ENCODE peak calls at places on chromosomes 3 and 15, in eight cellular contexts. One of them, this sample, is unnamed. For H3K9me2, the result is how much of the 10 kb centered on the place peaks cover.

GRCh38 chr3:72031581-72031980 is 246.6 kb upstream of the PROK2 start:
- DNase-seq in hepatocyte: no peak
- DNase-seq in HCT116: no peak
- DNase-seq in PC-3: peak
- DNase-seq in OCI-LY7: no peak
- DNase-seq in PC-9: no peak
- DNase-seq in MM.1S: no peak
- DNase-seq in SK-N-SH: no peak
- DNase-seq in this sample: no peak

GRCh38 chr15:90667063-90667754 is 49.9 kb upstream of the BLM start:
- DNase-seq in hepatocyte: no peak
- DNase-seq in HCT116: no peak
- DNase-seq in PC-3: peak
- DNase-seq in OCI-LY7: no peak
- DNase-seq in PC-9: peak
- DNase-seq in MM.1S: no peak
- DNase-seq in SK-N-SH: no peak
- DNase-seq in this sample: no peak

GRCh38 chr3:10194328-10195071 is 29.8 kb downstream of the IRAK2 start:
- DNase-seq in hepatocyte: no peak
- DNase-seq in HCT116: no peak
- DNase-seq in PC-3: no peak
- DNase-seq in OCI-LY7: no peak
- DNase-seq in PC-9: no peak
- DNase-seq in MM.1S: no peak
- DNase-seq in SK-N-SH: no peak
- DNase-seq in this sample: no peak

GRCh38 chr3:16329792-16330061 is 64.7 kb downstream of the OXNAD1 start:
- DNase-seq in hepatocyte: no peak
- DNase-seq in HCT116: no peak
- DNase-seq in PC-3: no peak
- DNase-seq in OCI-LY7: no peak
- DNase-seq in PC-9: no peak
- DNase-seq in MM.1S: no peak
- DNase-seq in SK-N-SH: peak
- DNase-seq in this sample: peak

GRCh38 chr3:100710355-100711198 is 1.3 kb downstream of the TFG start:
- DNase-seq in hepatocyte: peak
- DNase-seq in HCT116: peak
- DNase-seq in PC-3: peak
- DNase-seq in OCI-LY7: peak
- DNase-seq in PC-9: peak
- DNase-seq in MM.1S: peak
- DNase-seq in SK-N-SH: peak
- DNase-seq in this sample: peak

GRCh38 chr3:31861839-31862238 is 119.2 kb downstream of the OSBPL10 start:
- DNase-seq in hepatocyte: no peak
- DNase-seq in HCT116: no peak
- DNase-seq in PC-3: no peak
- DNase-seq in OCI-LY7: no peak
- DNase-seq in PC-9: no peak
- DNase-seq in MM.1S: no peak
- DNase-seq in SK-N-SH: no peak
- DNase-seq in this sample: no peak

GRCh38 chr3:124498891-124499290 is 231.4 kb upstream of the UMPS start:
- DNase-seq in hepatocyte: no peak
- DNase-seq in HCT116: no peak
- DNase-seq in PC-3: no peak
- DNase-seq in OCI-LY7: no peak
- DNase-seq in PC-9: no peak
- DNase-seq in MM.1S: no peak
- DNase-seq in SK-N-SH: no peak
- DNase-seq in this sample: no peak

GRCh38 chr3:66989860-66990696 is 8.0 kb upstream of the KBTBD8 start:
- DNase-seq in hepatocyte: no peak
- DNase-seq in HCT116: peak
- DNase-seq in PC-3: peak
- DNase-seq in OCI-LY7: peak
- DNase-seq in PC-9: no peak
- DNase-seq in MM.1S: peak
- DNase-seq in SK-N-SH: no peak
- DNase-seq in this sample: peak

GRCh38 chr15:48796930-48797329 is 13.9 kb downstream of the CEP152 start:
- DNase-seq in hepatocyte: no peak
- DNase-seq in HCT116: no peak
- DNase-seq in PC-3: peak
- DNase-seq in OCI-LY7: no peak
- DNase-seq in PC-9: no peak
- DNase-seq in MM.1S: no peak
- DNase-seq in SK-N-SH: no peak
- DNase-seq in this sample: no peak

GRCh38 chr3:31461441-31461840 is 71.3 kb upstream of the STT3B start:
- DNase-seq in hepatocyte: no peak
- DNase-seq in HCT116: no peak
- DNase-seq in PC-3: no peak
- DNase-seq in OCI-LY7: no peak
- DNase-seq in PC-9: no peak
- DNase-seq in MM.1S: no peak
- DNase-seq in SK-N-SH: no peak
- DNase-seq in this sample: no peak

GRCh38 chr3:184620799-184621119 is 59.2 kb downstream of the EPHB3 start:
- DNase-seq in hepatocyte: no peak
- DNase-seq in HCT116: no peak
- DNase-seq in PC-3: no peak
- DNase-seq in OCI-LY7: no peak
- DNase-seq in PC-9: no peak
- DNase-seq in MM.1S: no peak
- DNase-seq in SK-N-SH: no peak
- DNase-seq in this sample: no peak

GRCh38 chr3:197300361-197300760 is 1.9 kb upstream of the DLG1 start:
- DNase-seq in hepatocyte: no peak
- DNase-seq in HCT116: no peak
- DNase-seq in PC-3: no peak
- DNase-seq in OCI-LY7: no peak
- DNase-seq in PC-9: no peak
- DNase-seq in MM.1S: no peak
- DNase-seq in SK-N-SH: no peak
- DNase-seq in this sample: no peak

GRCh38 chr15:51171578-51171932 is 76.8 kb upstream of the TNFAIP8L3 start:
- DNase-seq in hepatocyte: no peak
- DNase-seq in HCT116: no peak
- DNase-seq in PC-3: no peak
- DNase-seq in OCI-LY7: no peak
- DNase-seq in PC-9: no peak
- DNase-seq in MM.1S: no peak
- DNase-seq in SK-N-SH: no peak
- DNase-seq in this sample: no peak
- TF ChIP-seq CTCF in hepatocyte: no peak
- TF ChIP-seq CTCF in HCT116: no peak
- TF ChIP-seq CTCF in PC-3: no peak
- TF ChIP-seq CTCF in OCI-LY7: no peak
- TF ChIP-seq CTCF in PC-9: no peak
- TF ChIP-seq CTCF in MM.1S: no peak
- TF ChIP-seq CTCF in SK-N-SH: no peak
- TF ChIP-seq CTCF in this sample: no peak

GRCh38 chr3:69058947-69059224 is 6.8 kb upstream of the TMF1 start:
- DNase-seq in hepatocyte: no peak
- DNase-seq in HCT116: no peak
- DNase-seq in PC-3: no peak
- DNase-seq in OCI-LY7: no peak
- DNase-seq in PC-9: no peak
- DNase-seq in MM.1S: no peak
- DNase-seq in SK-N-SH: no peak
- DNase-seq in this sample: no peak
- H3K9me2 ChIP-seq in hepatocyte: under half
- H3K9me2 ChIP-seq in HCT116: under half
- H3K9me2 ChIP-seq in PC-3: under half
- H3K9me2 ChIP-seq in OCI-LY7: under half
- H3K9me2 ChIP-seq in PC-9: under half
- H3K9me2 ChIP-seq in MM.1S: under half
- H3K9me2 ChIP-seq in SK-N-SH: under half
- H3K9me2 ChIP-seq in this sample: under half

GRCh38 chr3:37627951-37628620 is 233.6 kb upstream of the CTDSPL start:
- DNase-seq in hepatocyte: no peak
- DNase-seq in HCT116: no peak
- DNase-seq in PC-3: no peak
- DNase-seq in OCI-LY7: peak
- DNase-seq in PC-9: no peak
- DNase-seq in MM.1S: no peak
- DNase-seq in SK-N-SH: no peak
- DNase-seq in this sample: no peak

GRCh38 chr3:37628711-37629301 is 232.9 kb upstream of the CTDSPL start:
- DNase-seq in hepatocyte: peak
- DNase-seq in HCT116: no peak
- DNase-seq in PC-3: no peak
- DNase-seq in OCI-LY7: no peak
- DNase-seq in PC-9: no peak
- DNase-seq in MM.1S: no peak
- DNase-seq in SK-N-SH: no peak
- DNase-seq in this sample: no peak

GRCh38 chr3:37630441-37630840 is 231.2 kb upstream of the CTDSPL start:
- DNase-seq in hepatocyte: no peak
- DNase-seq in HCT116: no peak
- DNase-seq in PC-3: no peak
- DNase-seq in OCI-LY7: no peak
- DNase-seq in PC-9: no peak
- DNase-seq in MM.1S: no peak
- DNase-seq in SK-N-SH: no peak
- DNase-seq in this sample: no peak

GRCh38 chr3:37626722-37627565 is 234.7 kb upstream of the CTDSPL start:
- DNase-seq in hepatocyte: no peak
- DNase-seq in HCT116: no peak
- DNase-seq in PC-3: no peak
- DNase-seq in OCI-LY7: no peak
- DNase-seq in PC-9: no peak
- DNase-seq in MM.1S: no peak
- DNase-seq in SK-N-SH: no peak
- DNase-seq in this sample: no peak

DNA sequence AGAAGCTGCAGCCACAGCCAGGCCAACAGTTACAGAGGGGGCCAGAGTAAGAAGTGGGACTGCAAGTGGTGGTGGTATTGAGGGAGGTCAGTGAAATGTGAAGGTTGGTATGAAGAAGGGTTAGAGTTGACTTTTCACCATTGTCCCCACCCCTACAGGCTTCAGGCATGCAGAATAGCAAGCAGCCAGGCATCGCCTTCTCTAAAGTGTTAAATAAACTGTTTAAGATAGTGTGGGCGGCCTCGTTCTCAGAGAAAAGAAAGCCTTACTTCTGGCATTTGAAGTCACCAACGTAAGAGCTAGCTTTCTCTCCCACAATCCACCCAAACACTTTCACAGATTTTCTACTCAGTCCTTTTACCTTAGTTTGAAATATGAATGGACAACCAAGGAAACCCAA is 230.0 kb upstream of the CTDSPL start:
- DNase-seq in hepatocyte: no peak
- DNase-seq in HCT116: no peak
- DNase-seq in PC-3: no peak
- DNase-seq in OCI-LY7: no peak
- DNase-seq in PC-9: no peak
- DNase-seq in MM.1S: no peak
- DNase-seq in SK-N-SH: no peak
- DNase-seq in this sample: no peak
- H3K4me2 ChIP-seq in hepatocyte: no peak
- H3K4me2 ChIP-seq in HCT116: no peak
- H3K4me2 ChIP-seq in PC-3: no peak
- H3K4me2 ChIP-seq in OCI-LY7: no peak
- H3K4me2 ChIP-seq in PC-9: no peak
- H3K4me2 ChIP-seq in MM.1S: no peak
- H3K4me2 ChIP-seq in SK-N-SH: no peak
- H3K4me2 ChIP-seq in this sample: no peak

GRCh38 chr15:85795320-85795668 is 569 bp upstream of the KLHL25 start:
- DNase-seq in hepatocyte: no peak
- DNase-seq in HCT116: no peak
- DNase-seq in PC-3: no peak
- DNase-seq in OCI-LY7: no peak
- DNase-seq in PC-9: no peak
- DNase-seq in MM.1S: no peak
- DNase-seq in SK-N-SH: no peak
- DNase-seq in this sample: no peak

GRCh38 chr15:85805392-85805791 is 10.7 kb upstream of the KLHL25 start:
- DNase-seq in hepatocyte: no peak
- DNase-seq in HCT116: no peak
- DNase-seq in PC-3: no peak
- DNase-seq in OCI-LY7: no peak
- DNase-seq in PC-9: no peak
- DNase-seq in MM.1S: no peak
- DNase-seq in SK-N-SH: no peak
- DNase-seq in this sample: no peak

GRCh38 chr15:85795669-85796305 is 1.1 kb upstream of the KLHL25 start:
- DNase-seq in hepatocyte: no peak
- DNase-seq in HCT116: no peak
- DNase-seq in PC-3: no peak
- DNase-seq in OCI-LY7: no peak
- DNase-seq in PC-9: no peak
- DNase-seq in MM.1S: no peak
- DNase-seq in SK-N-SH: no peak
- DNase-seq in this sample: no peak

GRCh38 chr15:85804481-85805165 is 9.9 kb upstream of the KLHL25 start:
- DNase-seq in hepatocyte: no peak
- DNase-seq in HCT116: no peak
- DNase-seq in PC-3: no peak
- DNase-seq in OCI-LY7: no peak
- DNase-seq in PC-9: no peak
- DNase-seq in MM.1S: no peak
- DNase-seq in SK-N-SH: no peak
- DNase-seq in this sample: no peak

DNA sequence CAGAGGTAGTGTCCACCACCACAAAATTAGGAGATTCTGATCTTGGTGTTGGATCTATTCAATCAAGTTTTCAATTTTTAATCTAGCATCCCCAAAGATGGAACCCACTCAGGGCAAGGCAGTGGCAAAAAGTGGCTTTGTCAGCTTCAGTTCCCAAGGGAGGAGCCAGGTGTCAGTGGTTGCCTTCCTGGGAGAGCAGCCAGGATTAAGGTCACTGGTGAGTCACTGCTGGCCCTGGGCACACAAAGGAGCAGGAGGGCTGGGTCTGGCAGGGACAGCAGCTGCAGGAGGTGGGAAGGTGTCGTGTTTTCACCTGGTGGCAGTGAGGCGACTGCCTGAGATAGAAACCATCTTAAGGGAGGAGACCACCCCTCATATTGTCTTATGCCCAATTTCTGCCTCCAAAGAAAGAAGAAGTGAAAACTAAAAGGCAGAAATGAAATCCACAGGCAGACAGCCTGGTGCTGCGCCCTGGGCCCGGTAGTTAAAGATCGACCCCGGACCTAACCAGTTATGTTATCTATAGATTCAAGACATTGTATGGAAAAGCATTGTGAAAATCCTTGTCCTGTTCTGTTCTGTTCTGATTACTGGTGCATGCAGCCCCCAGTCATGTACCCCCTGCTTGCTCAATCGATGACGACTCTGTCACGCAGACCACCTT is 5.9 kb upstream of the KLHL25 start:
- DNase-seq in hepatocyte: peak
- DNase-seq in HCT116: peak
- DNase-seq in PC-3: peak
- DNase-seq in OCI-LY7: peak
- DNase-seq in PC-9: peak
- DNase-seq in MM.1S: no peak
- DNase-seq in SK-N-SH: no peak
- DNase-seq in this sample: peak
- TF ChIP-seq CTCF in hepatocyte: peak
- TF ChIP-seq CTCF in HCT116: peak
- TF ChIP-seq CTCF in PC-3: peak
- TF ChIP-seq CTCF in OCI-LY7: no peak
- TF ChIP-seq CTCF in PC-9: peak
- TF ChIP-seq CTCF in MM.1S: no peak
- TF ChIP-seq CTCF in SK-N-SH: peak
- TF ChIP-seq CTCF in this sample: peak

This sample was measured in GM23338.